ENCODE peak calls at places on chromosomes 16 and 17, in ten cellular contexts. T, W, V, B, M, F, Y, Q, I and P are unnamed samples.

GRCh38 chr17:40598928-40599627 is 33.8 kb upstream of the CCR7 start:
- DNase-seq in T (peak; percentile 41), W (peak; percentile 42), V (no peak), B (peak; percentile 82), M (no peak), F (peak; percentile 80), Y (peak; percentile 46), Q (no peak), I (no peak), P (no peak)

GRCh38 chr16:26605872-26606271 is 460.9 kb upstream of the C16orf82 start:
- DNase-seq in T (no peak), W (no peak), V (no peak), B (no peak), M (no peak), F (no peak), Y (no peak), Q (no peak), I (no peak), P (no peak)

GRCh38 chr16:60989592-60989991 is 1046.6 kb downstream of the CDH8 start:
- DNase-seq in T (no peak), W (no peak), V (no peak), B (no peak), M (no peak), F (no peak), Y (no peak), Q (no peak), I (no peak), P (no peak)

GRCh38 chr17:7885357-7886226 is 3.0 kb upstream of the CHD3 start:
- DNase-seq in T (peak; percentile 47), W (peak; percentile 26), V (no peak), B (peak; percentile 87), M (peak; percentile 73), F (peak; percentile 10), Y (no peak), Q (no peak), I (no peak), P (peak; percentile 61)

GRCh38 chr16:14180431-14181059 is 109.4 kb downstream of the MRTFB start:
- DNase-seq in T (no peak), W (no peak), V (no peak), B (no peak), M (no peak), F (no peak), Y (no peak), Q (no peak), I (no peak), P (no peak)

GRCh38 chr17:557371-557770 is 157.3 kb downstream of the VPS53 start:
- DNase-seq in T (no peak), W (no peak), V (no peak), B (no peak), M (no peak), F (no peak), Y (no peak), Q (no peak), I (no peak), P (peak; percentile 45)

GRCh38 chr17:75832164-75832651 is 12.0 kb downstream of the UNC13D start:
- DNase-seq in T (no peak), W (no peak), V (no peak), B (peak; percentile 70), M (peak; percentile 64), F (peak; percentile 33), Y (no peak), Q (no peak), I (peak; percentile 71), P (no peak)

GRCh38 chr17:27907976-27908558 is 14.9 kb upstream of the LYRM9 start:
- DNase-seq in T (no peak), W (no peak), V (no peak), B (no peak), M (no peak), F (no peak), Y (no peak), Q (no peak), I (no peak), P (no peak)

GRCh38 chr17:27379863-27380533 is 76.2 kb upstream of the KSR1 start:
- DNase-seq in T (peak; percentile 78), W (no peak), V (no peak), B (peak; percentile 94), M (no peak), F (peak; percentile 44), Y (no peak), Q (no peak), I (no peak), P (peak; percentile 84)

GRCh38 chr17:29238133-29238850 is 8.4 kb upstream of the CRYBA1 start:
- DNase-seq in T (peak; percentile 59), W (no peak), V (no peak), B (no peak), M (no peak), F (peak; percentile 81), Y (no peak), Q (no peak), I (no peak), P (peak; percentile 58)

GRCh38 chr16:53958481-53958880 is 254.5 kb downstream of the FTO start:
- DNase-seq in T (peak; percentile 76), W (no peak), V (no peak), B (no peak), M (no peak), F (peak; percentile 10), Y (no peak), Q (no peak), I (no peak), P (no peak)

GRCh38 chr16:54432481-54433229 is 146.1 kb upstream of the IRX3 start:
- DNase-seq in T (no peak), W (no peak), V (no peak), B (no peak), M (no peak), F (no peak), Y (no peak), Q (no peak), I (no peak), P (no peak)

GRCh38 chr17:61770752-61771533 is 92.4 kb downstream of the BRIP1 start:
- DNase-seq in T (no peak), W (no peak), V (no peak), B (no peak), M (no peak), F (peak; percentile 70), Y (no peak), Q (no peak), I (peak; percentile 74), P (peak; percentile 39)

GRCh38 chr16:30700971-30701370 is 2.0 kb downstream of the SRCAP start:
- DNase-seq in T (no peak), W (no peak), V (no peak), B (no peak), M (no peak), F (no peak), Y (no peak), Q (no peak), I (no peak), P (no peak)

GRCh38 chr17:41338961-41339485 is 11.6 kb downstream of the KRT33A start:
- DNase-seq in T (no peak), W (no peak), V (peak; percentile 28), B (no peak), M (no peak), F (peak; percentile 83), Y (no peak), Q (no peak), I (no peak), P (peak; percentile 46)

GRCh38 chr17:51682115-51682514 is 421.8 kb downstream of the UTP18 start:
- DNase-seq in T (no peak), W (no peak), V (no peak), B (no peak), M (no peak), F (no peak), Y (no peak), Q (no peak), I (no peak), P (no peak)

GRCh38 chr17:82384051-82384729 is 12.6 kb downstream of the UTS2R start:
- DNase-seq in T (no peak), W (no peak), V (no peak), B (peak; percentile 67), M (no peak), F (no peak), Y (no peak), Q (no peak), I (no peak), P (no peak)

GRCh38 chr16:19386555-19386954 is 31.1 kb upstream of the TMC5 start:
- DNase-seq in T (no peak), W (no peak), V (no peak), B (no peak), M (no peak), F (no peak), Y (no peak), Q (no peak), I (no peak), P (no peak)

GRCh38 chr16:57840833-57841232 is 38.5 kb upstream of the KIFC3 start:
- DNase-seq in T (no peak), W (no peak), V (no peak), B (no peak), M (no peak), F (no peak), Y (no peak), Q (no peak), I (no peak), P (no peak)

GRCh38 chr17:4968166-4968915 is 724 bp upstream of the SPAG7 start:
- DNase-seq in T (peak; percentile 39), W (no peak), V (no peak), B (peak; percentile 89), M (no peak), F (no peak), Y (no peak), Q (no peak), I (no peak), P (peak; percentile 59)

GRCh38 chr17:31279401-31279800 is 17.6 kb downstream of the OMG start:
- DNase-seq in T (no peak), W (no peak), V (no peak), B (no peak), M (no peak), F (no peak), Y (no peak), Q (no peak), I (no peak), P (no peak)

GRCh38 chr17:15744885-15745284 is 12.8 kb downstream of the TBC1D26 start:
- DNase-seq in T (no peak), W (no peak), V (no peak), B (no peak), M (no peak), F (no peak), Y (no peak), Q (peak; percentile 6), I (no peak), P (no peak)

GRCh38 chr17:28055546-28056275 is 13.2 kb downstream of the NLK start:
- DNase-seq in T (no peak), W (no peak), V (no peak), B (no peak), M (no peak), F (no peak), Y (no peak), Q (no peak), I (no peak), P (no peak)

GRCh38 chr17:35089846-35090193 is 26.3 kb upstream of the RFFL start:
- DNase-seq in T (no peak), W (peak; percentile 28), V (no peak), B (no peak), M (peak; percentile 31), F (no peak), Y (peak; percentile 14), Q (no peak), I (no peak), P (peak; percentile 24)

GRCh38 chr16:85661131-85662035 is 27.4 kb downstream of the GINS2 start:
- DNase-seq in T (peak; percentile 18), W (no peak), V (no peak), B (peak; percentile 77), M (no peak), F (no peak), Y (no peak), Q (no peak), I (no peak), P (no peak)

GRCh38 chr16:57277586-57277985 is 6.9 kb downstream of the PLLP start:
- DNase-seq in T (no peak), W (no peak), V (no peak), B (peak; percentile 54), M (peak; percentile 86), F (no peak), Y (peak; percentile 15), Q (no peak), I (peak; percentile 79), P (peak; percentile 39)

GRCh38 chr17:73973881-73974409 is 229.5 kb upstream of the RPL38 start:
- DNase-seq in T (peak; percentile 31), W (no peak), V (no peak), B (no peak), M (no peak), F (no peak), Y (no peak), Q (no peak), I (no peak), P (no peak)

GRCh38 chr17:8391711-8392110 is 5.9 kb downstream of the RNF222 start:
- DNase-seq in T (peak; percentile 6), W (no peak), V (no peak), B (no peak), M (peak; percentile 38), F (peak; percentile 21), Y (no peak), Q (no peak), I (no peak), P (no peak)